ENCODE peak calls at places on chromosomes 3 and 15, in seven cellular contexts. I, A, V, L, Q, O and M are unnamed samples.

GRCh38 chr3:52052831-52053306 is 3.5 kb downstream of the DUSP7 start:
- DNase-seq in V (peak; percentile 74), O (no peak), Q (peak; percentile 96), L (peak; percentile 61), A (peak; percentile 75), I (peak; percentile 46), M (peak; percentile 48)

GRCh38 chr3:129622418-129622872 is 16.0 kb upstream of the PLXND1 start:
- DNase-seq in A (no peak), L (no peak), O (no peak), Q (no peak), I (no peak), V (no peak), M (no peak)

GRCh38 chr3:184178522-184179138 is 4.0 kb downstream of the AP2M1 start:
- DNase-seq in O (no peak), V (no peak), A (no peak), L (no peak), I (no peak), Q (no peak), M (no peak)

GRCh38 chr15:56980474-56980873 is 62.0 kb downstream of the TCF12 start:
- DNase-seq in L (no peak), V (no peak), I (no peak), A (no peak), Q (no peak), O (no peak), M (no peak)

GRCh38 chr15:65535192-65535591 is 4.9 kb downstream of the HACD3 start:
- DNase-seq in Q (no peak), O (no peak), V (no peak), L (no peak), I (no peak), A (no peak), M (no peak)

GRCh38 chr3:115626006-115626409 is 2.7 kb downstream of the GAP43 start:
- DNase-seq in O (no peak), Q (no peak), I (no peak), V (no peak), A (no peak), L (no peak), M (no peak)

GRCh38 chr15:66251790-66252355 is 1.7 kb downstream of the MEGF11 start:
- DNase-seq in I (peak; percentile 54), A (peak; percentile 65), V (no peak), O (no peak), Q (no peak), L (no peak), M (peak; percentile 38)

GRCh38 chr3:175274056-175274455 is 414.9 kb downstream of the NAALADL2 start:
- DNase-seq in Q (no peak), I (peak; percentile 21), O (no peak), V (no peak), L (no peak), A (no peak), M (peak; percentile 23)

GRCh38 chr3:134376786-134377431 is 2.7 kb upstream of the AMOTL2 start:
- DNase-seq in O (no peak), A (no peak), I (no peak), V (no peak), L (no peak), Q (no peak), M (no peak)

GRCh38 chr3:126484148-126484547 is 8.5 kb upstream of the ZXDC start:
- DNase-seq in A (no peak), V (no peak), L (no peak), I (no peak), Q (no peak), O (no peak), M (no peak)

GRCh38 chr3:126480864-126481263 is 5.2 kb upstream of the ZXDC start:
- DNase-seq in L (no peak), I (no peak), O (no peak), Q (no peak), V (no peak), A (no peak), M (no peak)

GRCh38 chr3:126481808-126482502 is 6.3 kb upstream of the ZXDC start:
- DNase-seq in Q (no peak), O (no peak), L (peak; percentile 15), I (no peak), V (peak; percentile 6), A (no peak), M (no peak)

GRCh38 chr3:126483321-126483761 is 7.7 kb upstream of the ZXDC start:
- DNase-seq in O (no peak), Q (no peak), L (no peak), A (no peak), I (no peak), V (no peak), M (no peak)

DNA sequence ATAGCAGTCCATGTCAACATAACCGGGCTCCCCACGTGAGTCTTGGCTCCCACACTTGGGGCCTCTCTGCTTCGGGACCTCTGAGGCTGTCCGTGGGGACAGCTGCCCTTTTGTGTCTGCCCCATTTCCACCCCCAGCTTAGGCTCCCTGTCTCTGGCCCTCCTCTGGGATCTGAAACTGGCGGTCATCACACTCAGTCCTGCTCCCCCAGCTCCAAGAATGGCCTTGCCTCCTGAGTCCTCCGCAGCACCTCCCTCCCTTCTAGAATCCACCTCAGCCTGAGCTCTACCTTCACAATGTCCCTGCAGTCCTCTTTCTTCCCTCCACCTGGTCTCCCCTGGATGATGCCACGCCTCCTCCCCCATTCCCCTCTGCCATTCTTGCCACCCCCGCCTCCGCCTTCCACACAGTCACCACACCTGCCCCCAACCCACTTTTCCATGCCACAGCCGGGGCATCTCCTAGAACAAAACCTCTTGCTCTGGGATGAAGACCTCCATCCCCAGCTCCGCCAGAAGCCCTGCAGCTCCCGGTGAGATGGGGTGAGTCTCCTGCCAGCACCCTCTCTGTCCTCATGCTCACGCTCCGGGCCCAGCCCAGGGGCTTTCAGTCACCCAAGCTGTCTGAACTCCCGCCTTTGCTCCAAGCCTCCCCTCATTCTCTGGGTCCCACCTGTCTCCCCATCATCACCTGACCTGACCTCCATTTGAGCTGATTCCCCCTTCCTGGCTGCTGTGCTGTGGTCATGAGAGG is 7.0 kb upstream of the ZXDC start:
- DNase-seq in V (no peak), I (no peak), L (peak; percentile 2), O (no peak), Q (no peak), A (no peak), M (no peak)
- TF ChIP-seq CTCF in V (no peak), I (no peak), L (no peak), O (no peak), Q (no peak), A (no peak), M (no peak)

DNA sequence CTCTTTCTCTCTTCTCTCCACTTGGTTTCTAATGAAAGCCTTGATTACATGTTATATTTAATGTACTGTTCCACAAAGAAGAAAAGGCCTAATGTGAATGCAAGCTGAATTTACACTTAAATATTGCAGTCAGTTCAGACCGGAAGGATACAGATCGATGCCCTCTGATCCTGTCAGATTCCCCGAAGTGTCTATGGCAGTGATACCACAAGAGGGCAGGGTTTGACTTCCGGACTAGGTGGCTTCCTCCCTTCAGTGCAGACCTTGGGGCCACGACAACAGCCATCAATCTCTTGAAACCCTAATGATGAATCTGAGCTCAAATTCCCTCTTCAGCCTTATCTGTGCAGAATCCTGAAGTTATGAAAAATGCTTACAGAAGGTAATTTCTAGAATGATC is 29.5 kb downstream of the AGTR1 start:
- DNase-seq in O (no peak), V (peak; percentile 15), Q (no peak), I (peak; percentile 7), L (peak; percentile 70), A (peak; percentile 77), M (peak; percentile 16)
- TF ChIP-seq CTCF in O (peak; percentile 45), V (peak; percentile 57), Q (peak; percentile 16), I (peak; percentile 27), L (peak; percentile 69), A (peak; percentile 73), M (peak; percentile 8)

GRCh38 chr15:101772921-101773320 is 30.4 kb upstream of the OR4F6 start:
- DNase-seq in I (no peak), O (no peak), V (no peak), Q (no peak), L (no peak), A (no peak), M (no peak)

GRCh38 chr15:101775136-101775535 is 28.2 kb upstream of the OR4F6 start:
- DNase-seq in L (no peak), I (no peak), V (no peak), A (no peak), Q (no peak), O (no peak), M (no peak)

DNA sequence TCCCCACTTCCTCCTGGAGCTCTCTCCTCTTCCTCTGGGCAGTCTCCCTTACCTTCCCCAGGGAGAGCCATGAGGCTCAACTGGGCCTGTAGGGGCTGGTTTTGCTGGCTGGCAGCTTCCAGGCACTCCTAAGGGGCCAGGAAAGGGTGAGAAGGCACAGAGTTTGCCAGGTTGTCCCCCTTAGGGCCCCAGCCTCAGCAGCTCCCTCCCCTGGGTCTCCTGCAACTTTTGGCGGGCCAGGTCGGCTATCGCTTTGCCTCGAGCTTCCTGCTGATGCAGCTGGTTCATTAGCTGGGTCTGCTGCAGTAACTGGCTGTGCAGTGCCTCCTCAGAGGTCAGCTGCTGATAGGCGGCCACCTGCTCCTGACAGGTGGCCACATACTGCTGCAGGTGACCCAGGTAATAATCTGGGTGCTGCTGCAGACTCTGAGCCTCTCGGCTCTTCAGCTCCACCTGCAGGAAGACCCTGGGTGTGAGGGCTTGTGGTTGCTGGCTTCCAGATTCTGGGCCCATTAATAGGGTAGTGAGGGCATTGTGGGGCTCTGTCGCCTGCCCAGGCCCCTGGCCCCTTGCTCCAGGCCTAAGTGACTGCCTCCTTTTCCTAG is 29.7 kb upstream of the OR4F6 start:
- DNase-seq in Q (no peak), I (no peak), L (peak; percentile 57), V (no peak), O (no peak), A (peak; percentile 20), M (no peak)
- TF ChIP-seq CTCF in Q (no peak), I (peak; percentile 41), L (peak; percentile 21), V (no peak), O (peak; percentile 42), A (peak; percentile 39), M (peak; percentile 49)

DNA sequence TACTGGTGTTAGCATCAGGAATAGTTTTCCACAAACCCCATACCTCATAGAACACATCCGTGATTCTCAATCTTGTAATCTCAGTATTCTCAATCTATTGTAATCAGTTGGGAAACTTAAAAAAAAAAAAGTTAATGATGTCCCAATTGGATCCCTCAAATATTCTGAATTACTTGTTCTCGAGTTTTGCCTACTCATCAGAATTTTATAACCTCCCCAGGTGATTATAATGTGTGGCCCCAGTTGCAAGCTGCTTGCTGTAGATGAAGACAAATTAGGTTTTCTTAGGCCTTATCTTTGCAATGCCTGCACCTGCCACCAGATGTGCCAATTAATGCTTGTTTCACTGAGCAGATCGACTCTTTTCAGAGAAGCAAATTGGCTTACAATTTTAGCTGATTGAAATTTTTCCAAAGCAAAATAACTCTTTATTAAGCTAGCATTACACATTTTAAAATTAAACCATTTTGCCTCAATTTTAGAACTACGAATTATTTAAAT is 19.0 kb upstream of the DIPK2A start:
- DNase-seq in Q (no peak), L (no peak), O (no peak), I (no peak), V (no peak), A (peak; percentile 4), M (no peak)
- TF ChIP-seq CTCF in Q (no peak), L (no peak), O (peak; percentile 20), I (no peak), V (no peak), A (peak; percentile 18), M (no peak)